ENCODE peak calls at places on chromosomes 1 and 21, in five cellular contexts. X is astrocyte, Z is OCI-LY7, R is IMR-90, L is H9. E is an unnamed sample. For H3K4me1 and H4K20me1, the result is how much of the 10 kb centered on the place peaks cover.

GRCh38 chr1:205191127-205191577 is 20.4 kb downstream of the DSTYK start:
- DNase-seq in X (no peak), Z (no peak), R (peak), L (no peak), E (no peak)

GRCh38 chr1:160208179-160209040 is 3.2 kb downstream of the PEA15 start:
- DNase-seq in X (no peak), Z (no peak), R (no peak), L (no peak), E (no peak)

GRCh38 chr1:174982971-174983689 is 16.6 kb upstream of the CACYBP start:
- DNase-seq in X (no peak), Z (peak), R (peak), L (no peak), E (peak)

GRCh38 chr1:113871597-113872113 is at the start of gene PTPN22:
- DNase-seq in X (peak), Z (peak), R (peak), L (no peak), E (no peak)

GRCh38 chr1:59999006-59999405 is 72.4 kb upstream of the CYP2J2 start:
- DNase-seq in X (peak), Z (no peak), R (no peak), L (no peak), E (peak)

GRCh38 chr1:23403038-23403336 is 21.6 kb downstream of the TCEA3 start:
- DNase-seq in X (peak), Z (no peak), R (peak), L (no peak), E (no peak)

GRCh38 chr1:153617677-153618076 is 1.6 kb upstream of the S100A14 start:
- DNase-seq in X (no peak), Z (peak), R (no peak), L (peak), E (peak)

GRCh38 chr1:45583264-45583665 is 576 bp upstream of the NASP start:
- DNase-seq in X (peak), Z (peak), R (peak), L (peak), E (peak)

GRCh38 chr1:20530261-20530660 is 22.1 kb upstream of the FAM43B start:
- DNase-seq in X (no peak), Z (no peak), R (no peak), L (no peak), E (no peak)

GRCh38 chr21:26011292-26011940 is 159.2 kb downstream of the APP start:
- DNase-seq in X (no peak), Z (no peak), R (no peak), L (no peak), E (no peak)

GRCh38 chr1:87182611-87183010 is 146.1 kb upstream of the LMO4 start:
- DNase-seq in X (no peak), Z (no peak), R (no peak), L (no peak), E (no peak)

GRCh38 chr1:81111818-81112217 is 688.9 kb upstream of the ADGRL2 start:
- DNase-seq in X (peak), Z (no peak), R (peak), L (no peak), E (no peak)

GRCh38 chr1:1626207-1627141 is 5.5 kb upstream of the MMP23B start:
- DNase-seq in X (no peak), Z (no peak), R (no peak), L (peak), E (no peak)

GRCh38 chr1:1020415-1021009 is 592 bp downstream of the AGRN start:
- DNase-seq in X (no peak), Z (no peak), R (no peak), L (no peak), E (peak)

GRCh38 chr1:184408580-184408979 is 21.8 kb downstream of the C1orf21 start:
- DNase-seq in X (no peak), Z (no peak), R (no peak), L (no peak), E (peak)

GRCh38 chr21:29022141-29022540 is 2.3 kb upstream of the USP16 start:
- DNase-seq in X (no peak), Z (no peak), R (no peak), L (no peak), E (no peak)

GRCh38 chr1:32769524-32770220 is 47.5 kb downstream of the YARS1 start:
- DNase-seq in X (peak), Z (no peak), R (peak), L (no peak), E (no peak)

GRCh38 chr1:112141923-112142322 is 152.5 kb upstream of the KCND3 start:
- DNase-seq in X (no peak), Z (no peak), R (no peak), L (no peak), E (no peak)

GRCh38 chr1:95223110-95223509 is 10.9 kb upstream of the RWDD3 start:
- DNase-seq in X (peak), Z (no peak), R (peak), L (no peak), E (no peak)

GRCh38 chr1:29527314-29528004 is 291.1 kb downstream of the PTPRU start:
- DNase-seq in X (no peak), Z (no peak), R (no peak), L (no peak), E (no peak)

GRCh38 chr21:33230518-33231324 is 983 bp downstream of the IFNAR2 start:
- DNase-seq in X (peak), Z (peak), R (peak), L (peak), E (peak)

GRCh38 chr1:48960304-48960703 is 183.6 kb upstream of the BEND5 start:
- DNase-seq in X (no peak), Z (no peak), R (no peak), L (no peak), E (no peak)

GRCh38 chr1:202278751-202279150 is 63.0 kb downstream of the UBE2T start:
- DNase-seq in X (no peak), Z (no peak), R (no peak), L (peak), E (no peak)

GRCh38 chr1:198481661-198482060 is 58.8 kb downstream of the ATP6V1G3 start:
- DNase-seq in X (no peak), Z (no peak), R (no peak), L (no peak), E (no peak)

GRCh38 chr1:205669341-205670142 is 10.8 kb downstream of the SLC45A3 start:
- DNase-seq in X (no peak), Z (no peak), R (no peak), L (no peak), E (no peak)

GRCh38 chr1:232965124-232965911 is 14.9 kb downstream of the NTPCR start:
- DNase-seq in X (no peak), Z (no peak), R (no peak), L (no peak), E (no peak)

GRCh38 chr1:116147114-116147510 is 35.9 kb downstream of the MAB21L3 start:
- DNase-seq in X (no peak), Z (no peak), R (no peak), L (no peak), E (no peak)

GRCh38 chr1:229822026-229822425 is 196.0 kb downstream of the URB2 start:
- DNase-seq in X (peak), Z (no peak), R (no peak), L (no peak), E (no peak)

GRCh38 chr1:22978299-22978698 is 5.6 kb upstream of the LACTBL1 start:
- DNase-seq in X (peak), Z (no peak), R (peak), L (no peak), E (no peak)

GRCh38 chr21:33402011-33402979 is 918 bp upstream of the IFNGR2 start:
- DNase-seq in X (peak), Z (peak), R (peak), L (peak), E (peak)

GRCh38 chr1:95023399-95024050 is 49.2 kb downstream of the ALG14 start:
- DNase-seq in X (peak), Z (no peak), R (peak), L (no peak), E (no peak)

GRCh38 chr1:1899266-1899966 is 8.5 kb upstream of the GNB1 start:
- DNase-seq in X (no peak), Z (peak), R (no peak), L (peak), E (no peak)

GRCh38 chr1:21909286-21909759 is 27.8 kb downstream of the HSPG2 start:
- DNase-seq in X (no peak), Z (no peak), R (peak), L (no peak), E (no peak)

GRCh38 chr1:199404976-199405375 is 622.5 kb upstream of the NR5A2 start:
- DNase-seq in X (peak), Z (no peak), R (peak), L (no peak), E (no peak)

GRCh38 chr1:3022511-3022973 is 1.3 kb downstream of the ACTRT2 start:
- DNase-seq in X (no peak), Z (no peak), R (no peak), L (no peak), E (no peak)

DNA sequence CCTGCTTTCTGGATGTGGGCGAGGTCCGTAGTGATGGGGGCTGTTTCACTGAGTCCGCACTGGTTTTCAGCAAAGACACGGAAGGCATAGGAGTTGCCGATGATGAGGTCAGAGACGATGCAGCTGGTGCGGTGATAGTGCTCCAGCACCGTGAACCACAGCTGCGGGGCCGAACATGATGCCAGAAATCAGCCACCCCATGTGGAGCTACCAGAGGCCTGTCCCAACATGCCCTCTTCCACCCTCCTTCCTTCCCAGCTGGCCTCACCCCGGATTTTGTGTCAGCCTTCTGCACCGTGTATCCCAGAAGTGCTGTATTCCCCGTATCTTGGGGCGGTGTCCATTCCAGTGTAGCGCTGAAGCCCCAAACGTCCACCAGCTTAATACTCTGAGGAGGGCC is 10.0 kb downstream of the MYBPHL start:
- DNase-seq in X (no peak), Z (no peak), R (no peak), L (no peak), E (no peak)
- H2AFZ ChIP-seq in X (no peak), Z (no peak), R (peak), L (no peak), E (peak)

GRCh38 chr21:41169701-41170100 is 1.7 kb downstream of the BACE2 start:
- DNase-seq in X (peak), Z (no peak), R (no peak), L (no peak), E (no peak)
- H3K4me1 ChIP-seq in X (under half), Z (under half), R (under half), L (under half), E (under half)

GRCh38 chr21:34908424-34909055 is 140.6 kb downstream of the RUNX1 start:
- DNase-seq in X (no peak), Z (no peak), R (no peak), L (no peak), E (no peak)

GRCh38 chr21:34907783-34908423 is 141.2 kb downstream of the RUNX1 start:
- DNase-seq in X (no peak), Z (no peak), R (no peak), L (no peak), E (no peak)

GRCh38 chr21:34904526-34905298 is 144.4 kb downstream of the RUNX1 start:
- DNase-seq in X (no peak), Z (no peak), R (no peak), L (no peak), E (no peak)

GRCh38 chr21:34909492-34910292 is 139.4 kb downstream of the RUNX1 start:
- DNase-seq in X (peak), Z (no peak), R (peak), L (no peak), E (no peak)

GRCh38 chr21:34906401-34906800 is 142.7 kb downstream of the RUNX1 start:
- DNase-seq in X (no peak), Z (no peak), R (no peak), L (no peak), E (no peak)
- H4K20me1 ChIP-seq in X (under half), Z (under half), R (under half), L (under half), E (under half)

GRCh38 chr21:46284077-46284644 is 1.2 kb downstream of the MCM3AP start:
- DNase-seq in X (no peak), Z (no peak), R (no peak), L (no peak), E (no peak)

GRCh38 chr21:46284722-46285121 is 689 bp downstream of the MCM3AP start:
- DNase-seq in X (no peak), Z (no peak), R (no peak), L (no peak), E (no peak)

GRCh38 chr21:46285761-46286667 is at the start of gene YBEY:
- DNase-seq in X (peak), Z (peak), R (peak), L (peak), E (peak)

GRCh38 chr21:46286668-46286982 is 483 bp downstream of the YBEY start:
- DNase-seq in X (no peak), Z (no peak), R (no peak), L (no peak), E (no peak)

GRCh38 chr21:46285206-46285661 is at the start of gene MCM3AP:
- DNase-seq in X (no peak), Z (no peak), R (no peak), L (no peak), E (no peak)
- H2AFZ ChIP-seq in X (peak), Z (peak), R (peak), L (no peak), E (peak)

GRCh38 chr1:145995148-145995851 is 1.1 kb downstream of the TXNIP start:
- DNase-seq in X (no peak), Z (no peak), R (no peak), L (no peak), E (no peak)
- H3K4me1 ChIP-seq in X (under half), Z (under half), R (under half), L (under half), E (under half)

GRCh38 chr1:47187226-47187925 is 2.5 kb downstream of the PDZK1IP1 start:
- DNase-seq in X (no peak), Z (no peak), R (no peak), L (no peak), E (no peak)

GRCh38 chr1:47189844-47190562 is at the start of gene PDZK1IP1:
- DNase-seq in X (peak), Z (no peak), R (peak), L (peak), E (peak)

GRCh38 chr1:47190807-47191206 is 971 bp upstream of the PDZK1IP1 start:
- DNase-seq in X (no peak), Z (no peak), R (no peak), L (peak), E (no peak)

GRCh38 chr1:47187926-47188250 is 1.9 kb downstream of the PDZK1IP1 start:
- DNase-seq in X (no peak), Z (no peak), R (no peak), L (no peak), E (no peak)

GRCh38 chr1:47188901-47189785 is 693 bp downstream of the PDZK1IP1 start:
- DNase-seq in X (no peak), Z (no peak), R (no peak), L (no peak), E (no peak)
- H4K20me1 ChIP-seq in X (under half), Z (under half), R (under half), L (under half), E (under half)

DNA sequence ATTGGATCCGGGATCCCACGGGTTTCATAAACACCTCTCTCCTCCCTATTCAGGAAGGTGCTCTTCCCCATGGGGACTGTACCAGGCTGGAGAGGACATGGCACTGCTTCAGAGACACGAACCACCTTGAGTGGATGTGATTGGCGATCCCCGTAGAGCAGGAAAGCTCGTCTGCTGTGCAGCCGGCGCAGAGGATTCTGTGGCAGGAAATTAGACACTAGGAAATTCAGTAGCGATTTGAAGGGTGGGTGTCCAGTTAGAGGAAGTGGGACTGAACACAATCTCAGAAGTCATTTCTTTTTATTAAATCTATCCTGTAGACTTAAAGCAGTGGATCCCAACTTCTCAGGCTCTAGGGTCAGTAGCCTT is 767 bp downstream of the PDIK1L start:
- DNase-seq in X (no peak), Z (peak), R (no peak), L (no peak), E (no peak)
- H2AFZ ChIP-seq in X (peak), Z (peak), R (peak), L (peak), E (peak)

DNA sequence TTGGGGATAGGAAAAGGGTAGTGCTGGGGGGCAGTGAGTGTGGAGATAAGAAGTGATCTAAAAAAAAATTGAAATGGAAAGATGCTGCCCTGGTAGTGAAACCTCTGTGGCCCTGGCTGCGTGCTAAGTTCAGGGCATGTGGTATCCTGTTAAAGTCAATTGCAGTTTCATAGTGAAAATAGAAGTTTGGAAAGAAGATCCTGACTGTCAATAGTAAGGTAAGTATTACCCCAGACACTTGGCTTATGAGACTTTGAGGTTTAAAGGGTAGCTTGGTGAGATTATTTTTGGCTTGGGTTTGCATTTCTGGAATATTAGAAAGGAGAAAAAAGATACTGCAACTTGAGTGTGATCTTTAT is 6.8 kb downstream of the ARID1A start:
- DNase-seq in X (no peak), Z (no peak), R (no peak), L (no peak), E (no peak)
- H3K4me1 ChIP-seq in X (half or more), Z (half or more), R (under half), L (under half), E (half or more)

GRCh38 chr1:235607284-235607683 is 42.3 kb downstream of the GNG4 start:
- DNase-seq in X (no peak), Z (no peak), R (no peak), L (no peak), E (no peak)
- H4K20me1 ChIP-seq in X (under half), Z (under half), R (under half), L (under half), E (under half)

E was measured in GM23338.